ENCODE peak calls at places on chromosomes 16 and 17, in five cellular contexts. A, L, J, I and W are unnamed samples.

GRCh38 chr16:77881355-77882003 is 93.1 kb downstream of the VAT1L start:
- DNase-seq in A (no peak), L (no peak), J (no peak), I (no peak), W (no peak)

GRCh38 chr16:67470314-67470713 is 10.6 kb downstream of the ATP6V0D1 start:
- DNase-seq in A (no peak), L (no peak), J (no peak), I (no peak), W (no peak)

GRCh38 chr16:82360024-82360783 is 190.2 kb upstream of the MPHOSPH6 start:
- DNase-seq in A (no peak), L (no peak), J (no peak), I (no peak), W (no peak)

GRCh38 chr16:30656974-30657865 is 1.0 kb upstream of the FBRS start:
- DNase-seq in A (no peak), L (no peak), J (no peak), I (no peak), W (no peak)

GRCh38 chr17:39196191-39196819 is 1.2 kb downstream of the CACNB1 start:
- DNase-seq in A (no peak), L (no peak), J (no peak), I (no peak), W (no peak)

GRCh38 chr16:25228372-25228771 is 11.6 kb downstream of the AQP8 start:
- DNase-seq in A (no peak), L (peak), J (no peak), I (no peak), W (no peak)

GRCh38 chr16:9138731-9139501 is 47.5 kb downstream of the HAPSTR1 start:
- DNase-seq in A (peak), L (peak), J (peak), I (no peak), W (peak)

GRCh38 chr17:8122923-8123694 is 797 bp downstream of the HES7 start:
- DNase-seq in A (no peak), L (peak), J (no peak), I (no peak), W (peak)

GRCh38 chr17:3695129-3695722 is 729 bp downstream of the P2RX5 start:
- DNase-seq in A (no peak), L (no peak), J (no peak), I (no peak), W (no peak)

GRCh38 chr16:8760021-8760420 is 37.4 kb downstream of the TMEM186 start:
- DNase-seq in A (no peak), L (no peak), J (no peak), I (no peak), W (no peak)

GRCh38 chr17:75693500-75694481 is 26.7 kb downstream of the SAP30BP start:
- DNase-seq in A (no peak), L (peak), J (no peak), I (no peak), W (peak)

GRCh38 chr16:4488486-4488967 is 12.3 kb downstream of the HMOX2 start:
- DNase-seq in A (no peak), L (no peak), J (no peak), I (no peak), W (no peak)

GRCh38 chr17:65633988-65634387 is 72.5 kb upstream of the AXIN2 start:
- DNase-seq in A (peak), L (no peak), J (no peak), I (no peak), W (no peak)

GRCh38 chr16:69378036-69378435 is 7.8 kb downstream of the TERF2 start:
- DNase-seq in A (peak), L (no peak), J (no peak), I (no peak), W (no peak)

GRCh38 chr17:19418312-19418992 is 7.4 kb downstream of the RNF112 start:
- DNase-seq in A (no peak), L (no peak), J (no peak), I (no peak), W (no peak)

GRCh38 chr17:54992797-54993639 is 24.5 kb downstream of the STXBP4 start:
- DNase-seq in A (peak), L (peak), J (peak), I (no peak), W (peak)

GRCh38 chr17:5419959-5420653 is at the start of gene RPAIN:
- DNase-seq in A (peak), L (peak), J (peak), I (no peak), W (peak)

GRCh38 chr16:15650698-15651161 is 685 bp downstream of the NDE1 start:
- DNase-seq in A (no peak), L (peak), J (peak), I (no peak), W (no peak)

GRCh38 chr16:59021751-59022150 is 287.6 kb upstream of the GOT2 start:
- DNase-seq in A (no peak), L (no peak), J (no peak), I (no peak), W (peak)

GRCh38 chr16:87636050-87636684 is 33.9 kb downstream of the JPH3 start:
- DNase-seq in A (peak), L (peak), J (peak), I (no peak), W (peak)

GRCh38 chr16:50981951-50982350 is 169.1 kb downstream of the SALL1 start:
- DNase-seq in A (no peak), L (no peak), J (no peak), I (no peak), W (no peak)

GRCh38 chr17:77647531-77647930 is 311.0 kb upstream of the TNRC6C start:
- DNase-seq in A (no peak), L (no peak), J (no peak), I (no peak), W (no peak)

GRCh38 chr16:67873435-67874146 is 739 bp downstream of the EDC4 start:
- DNase-seq in A (no peak), L (peak), J (peak), I (no peak), W (no peak)

GRCh38 chr17:71412803-71413202 is 708.0 kb upstream of the SOX9 start:
- DNase-seq in A (no peak), L (no peak), J (no peak), I (no peak), W (peak)

GRCh38 chr17:37742762-37743611 is 1.9 kb downstream of the HNF1B start:
- DNase-seq in A (peak), L (peak), J (no peak), I (no peak), W (peak)

GRCh38 chr17:63954402-63955063 is 18.2 kb downstream of the SCN4A start:
- DNase-seq in A (no peak), L (no peak), J (no peak), I (no peak), W (no peak)

GRCh38 chr17:43927101-43927935 is 15.0 kb downstream of the PPY start:
- DNase-seq in A (no peak), L (no peak), J (peak), I (no peak), W (no peak)

GRCh38 chr16:89000207-89000959 is 23.4 kb upstream of the CBFA2T3 start:
- DNase-seq in A (no peak), L (no peak), J (no peak), I (no peak), W (no peak)

GRCh38 chr16:15548482-15548891 is 94.5 kb downstream of the MARF1 start:
- DNase-seq in A (peak), L (no peak), J (no peak), I (peak), W (peak)

GRCh38 chr17:81802856-81803643 is 900 bp upstream of the GCGR start:
- DNase-seq in A (no peak), L (peak), J (no peak), I (no peak), W (no peak)

GRCh38 chr16:85878875-85879274 is 20.1 kb upstream of the IRF8 start:
- DNase-seq in A (no peak), L (peak), J (no peak), I (no peak), W (peak)

GRCh38 chr17:7932949-7933348 is 943 bp downstream of the CNTROB start:
- DNase-seq in A (peak), L (peak), J (peak), I (no peak), W (peak)

GRCh38 chr17:81452551-81452950 is 57.3 kb downstream of the BAHCC1 start:
- DNase-seq in A (no peak), L (no peak), J (no peak), I (no peak), W (no peak)

GRCh38 chr17:81821603-81822311 is 11.3 kb downstream of the MCRIP1 start:
- DNase-seq in A (peak), L (peak), J (peak), I (no peak), W (peak)

GRCh38 chr17:36848008-36848902 is 89.0 kb upstream of the LHX1 start:
- DNase-seq in A (no peak), L (no peak), J (no peak), I (no peak), W (no peak)

GRCh38 chr17:7988750-7989178 is 13.7 kb upstream of the GUCY2D start:
- DNase-seq in A (peak), L (peak), J (peak), I (peak), W (peak)

DNA sequence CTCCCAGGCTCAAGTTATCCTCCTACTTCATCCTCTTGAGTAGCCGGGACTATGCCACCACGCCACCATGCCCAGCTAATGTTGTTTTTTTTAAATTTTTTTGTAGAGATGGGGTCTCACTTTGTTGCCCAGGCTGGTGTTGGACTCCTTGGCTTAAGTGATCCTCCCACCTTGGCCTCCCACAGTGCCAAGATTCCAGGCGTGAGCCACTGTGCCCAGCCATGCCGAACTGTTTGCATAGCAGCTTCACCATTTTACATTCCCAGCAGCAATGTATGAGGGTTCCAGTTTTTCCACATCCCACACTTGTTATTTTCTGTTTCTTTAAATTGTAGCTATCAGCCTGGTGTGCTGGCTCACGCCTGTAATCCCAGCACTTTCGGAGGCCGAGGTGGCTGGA is 2.2 kb upstream of the CTRB1 start:
- DNase-seq in A (no peak), L (no peak), J (no peak), I (no peak), W (no peak)
- TF ChIP-seq JUNB in A (no peak), L (no peak), J (no peak), I (no peak), W (no peak)

GRCh38 chr17:21505819-21506815 is 130.0 kb downstream of the KCNJ12 start:
- DNase-seq in A (no peak), L (peak), J (no peak), I (no peak), W (no peak)
- TF ChIP-seq JUNB in A (no peak), L (no peak), J (no peak), I (no peak), W (no peak)

GRCh38 chr17:49969134-49969759 is at the start of gene DLX4:
- DNase-seq in A (no peak), L (peak), J (peak), I (no peak), W (no peak)
- TF ChIP-seq JUNB in A (no peak), L (no peak), J (no peak), I (no peak), W (no peak)

GRCh38 chr16:83928341-83929055 is 24.5 kb upstream of the OSGIN1 start:
- DNase-seq in A (peak), L (no peak), J (no peak), I (no peak), W (no peak)
- TF ChIP-seq JUNB in A (no peak), L (no peak), J (no peak), I (no peak), W (no peak)

GRCh38 chr17:73589096-73589980 is 54.9 kb downstream of the SDK2 start:
- DNase-seq in A (no peak), L (no peak), J (no peak), I (no peak), W (no peak)
- TF ChIP-seq JUNB in A (no peak), L (no peak), J (no peak), I (no peak), W (no peak)

GRCh38 chr16:11312718-11313492 is 31.8 kb upstream of the PRM1 start:
- DNase-seq in A (peak), L (peak), J (peak), I (no peak), W (peak)

GRCh38 chr16:11314309-11314894 is 30.9 kb upstream of the RMI2 start:
- DNase-seq in A (no peak), L (no peak), J (no peak), I (no peak), W (no peak)

GRCh38 chr16:11313493-11314308 is 31.6 kb upstream of the RMI2 start:
- DNase-seq in A (no peak), L (no peak), J (no peak), I (no peak), W (no peak)

GRCh38 chr16:11316331-11317015 is 28.8 kb upstream of the RMI2 start:
- DNase-seq in A (no peak), L (peak), J (no peak), I (no peak), W (no peak)

GRCh38 chr16:11315499-11315898 is 29.8 kb upstream of the RMI2 start:
- DNase-seq in A (no peak), L (peak), J (no peak), I (no peak), W (peak)
- TF ChIP-seq JUNB in A (no peak), L (no peak), J (no peak), I (no peak), W (no peak)

GRCh38 chr17:31582151-31582907 is 190.9 kb downstream of the RAB11FIP4 start:
- DNase-seq in A (no peak), L (no peak), J (no peak), I (peak), W (no peak)
- TF ChIP-seq JUNB in A (no peak), L (no peak), J (no peak), I (no peak), W (no peak)